ENCODE peak calls at places on chromosome 15, in six cellular contexts. X, D, K, H, Y and S are unnamed samples.

GRCh38 chr15:39269352-39269751 is 311.5 kb upstream of the THBS1 start:
- DNase-seq in D (no peak), K (no peak), X (no peak), Y (no peak), H (no peak), S (no peak)

GRCh38 chr15:66999046-66999557 is 66.3 kb upstream of the SMAD3 start:
- DNase-seq in H (no peak), D (no peak), K (no peak), X (no peak), Y (no peak), S (no peak)

GRCh38 chr15:25707656-25708365 is 155.3 kb downstream of the ATP10A start:
- DNase-seq in K (no peak), Y (no peak), X (no peak), D (no peak), H (no peak), S (no peak)

GRCh38 chr15:40922608-40923005 is 6.5 kb upstream of the DLL4 start:
- DNase-seq in X (no peak), Y (no peak), D (no peak), H (no peak), K (no peak), S (no peak)

GRCh38 chr15:36589971-36590370 is 10.5 kb downstream of the CDIN1 start:
- DNase-seq in D (no peak), Y (no peak), X (no peak), K (no peak), H (no peak), S (no peak)

GRCh38 chr15:82177291-82178010 is 85.1 kb downstream of the EFL1 start:
- DNase-seq in H (no peak), X (no peak), Y (no peak), D (no peak), K (no peak), S (no peak)

GRCh38 chr15:83769411-83769960 is 115.6 kb downstream of the ADAMTSL3 start:
- DNase-seq in D (no peak), K (no peak), Y (peak; percentile 9), H (no peak), X (no peak), S (no peak)

GRCh38 chr15:76999996-77000395 is 5.1 kb downstream of the PSTPIP1 start:
- DNase-seq in K (no peak), Y (no peak), X (no peak), D (no peak), H (no peak), S (no peak)

GRCh38 chr15:76056931-76057330 is 2.9 kb upstream of the TMEM266 start:
- DNase-seq in K (peak; percentile 24), D (no peak), X (no peak), H (no peak), Y (peak; percentile 77), S (peak; percentile 25)

GRCh38 chr15:59371458-59372351 is 966 bp downstream of the MYO1E start:
- DNase-seq in Y (no peak), X (no peak), D (no peak), K (peak; percentile 39), H (peak; percentile 56), S (peak; percentile 44)

GRCh38 chr15:34338347-34338746 is 766 bp upstream of the SLC12A6 start:
- DNase-seq in D (no peak), Y (no peak), H (no peak), X (no peak), K (no peak), S (no peak)

GRCh38 chr15:34347951-34348638 is 5.0 kb downstream of the NUTM1 start:
- DNase-seq in K (no peak), X (no peak), H (peak; percentile 37), Y (no peak), D (no peak), S (no peak)

GRCh38 chr15:34341922-34342736 is 807 bp downstream of the NOP10 start:
- DNase-seq in K (no peak), H (no peak), D (no peak), X (no peak), Y (no peak), S (no peak)

GRCh38 chr15:34337557-34338306 is at the start of gene SLC12A6:
- DNase-seq in X (peak; percentile 78), D (peak; percentile 94), H (peak; percentile 93), Y (no peak), K (peak; percentile 73), S (peak; percentile 81)

DNA sequence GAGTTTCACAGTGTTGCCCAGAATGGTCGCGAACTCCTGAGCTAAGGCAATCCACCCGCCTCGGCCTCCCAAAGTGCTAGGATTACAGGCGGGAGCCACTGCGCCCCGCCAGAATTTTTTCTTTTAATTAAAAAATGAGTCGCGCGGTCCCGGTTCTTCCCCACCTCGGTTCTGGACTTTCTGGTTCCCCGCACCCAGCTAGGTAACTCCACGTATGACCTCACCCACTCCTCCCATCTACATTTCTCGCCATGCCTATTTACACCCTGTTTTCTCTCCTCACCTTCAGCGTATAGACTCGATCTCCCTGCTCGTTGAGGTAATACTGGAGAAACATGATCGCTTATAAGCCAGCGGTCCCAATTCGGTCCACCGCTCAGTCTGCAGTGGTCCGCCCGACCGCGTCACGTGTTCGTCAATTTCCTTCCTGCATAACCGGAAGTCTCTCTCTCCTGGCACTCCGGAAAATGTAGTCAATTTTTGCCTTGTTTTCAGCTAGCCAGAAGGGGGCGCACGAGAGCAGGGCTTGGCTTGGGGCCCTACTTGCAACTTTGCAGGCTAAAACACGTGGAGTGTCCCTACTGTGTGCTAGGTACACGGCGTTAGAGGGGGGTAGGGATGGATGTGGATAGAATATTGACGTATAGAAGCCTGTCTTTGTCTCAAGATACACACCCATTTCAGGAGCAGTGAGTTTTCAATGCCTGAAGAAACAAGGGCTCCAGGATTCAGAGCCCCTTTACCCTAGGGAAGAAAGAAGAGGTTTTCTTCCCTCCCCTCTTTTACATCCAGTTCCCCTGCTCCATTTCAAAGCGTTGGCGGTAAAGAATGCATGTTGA is at the start of the genes NOP10 and NUTM1:
- DNase-seq in H (peak; percentile 99), Y (peak; percentile 86), D (peak; percentile 81), X (peak; percentile 90), K (peak; percentile 63), S (peak; percentile 66)
- TF ChIP-seq POLR2A in H (peak; percentile 39), Y (peak; percentile 87), D (peak; percentile 98), X (peak; percentile 94), K (peak; percentile 91), S (peak; percentile 94)

DNA sequence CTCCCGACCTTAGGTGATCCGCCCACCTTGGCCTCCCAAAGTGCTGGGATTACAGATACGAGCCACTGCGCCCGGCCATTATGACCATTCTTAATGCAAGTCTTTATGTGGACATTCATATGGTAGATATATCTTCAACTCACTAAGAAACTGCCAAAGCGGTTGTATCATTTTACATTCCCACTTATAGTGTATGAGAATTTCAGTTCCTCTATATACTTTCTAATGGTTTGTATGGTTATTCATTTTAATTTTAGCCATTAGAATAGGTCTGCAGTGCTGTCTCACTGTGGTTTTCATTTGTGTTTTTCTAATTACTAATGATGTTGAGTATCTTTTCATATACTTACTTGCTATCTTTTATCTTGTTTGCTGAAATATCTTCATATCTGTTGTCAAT is 32.5 kb downstream of the TCF12 start:
- DNase-seq in H (no peak), K (no peak), X (no peak), Y (peak; percentile 55), D (no peak), S (no peak)
- TF ChIP-seq TAF1 in H (no peak), K (no peak), X (no peak), Y (no peak), D (no peak), S (no peak)

DNA sequence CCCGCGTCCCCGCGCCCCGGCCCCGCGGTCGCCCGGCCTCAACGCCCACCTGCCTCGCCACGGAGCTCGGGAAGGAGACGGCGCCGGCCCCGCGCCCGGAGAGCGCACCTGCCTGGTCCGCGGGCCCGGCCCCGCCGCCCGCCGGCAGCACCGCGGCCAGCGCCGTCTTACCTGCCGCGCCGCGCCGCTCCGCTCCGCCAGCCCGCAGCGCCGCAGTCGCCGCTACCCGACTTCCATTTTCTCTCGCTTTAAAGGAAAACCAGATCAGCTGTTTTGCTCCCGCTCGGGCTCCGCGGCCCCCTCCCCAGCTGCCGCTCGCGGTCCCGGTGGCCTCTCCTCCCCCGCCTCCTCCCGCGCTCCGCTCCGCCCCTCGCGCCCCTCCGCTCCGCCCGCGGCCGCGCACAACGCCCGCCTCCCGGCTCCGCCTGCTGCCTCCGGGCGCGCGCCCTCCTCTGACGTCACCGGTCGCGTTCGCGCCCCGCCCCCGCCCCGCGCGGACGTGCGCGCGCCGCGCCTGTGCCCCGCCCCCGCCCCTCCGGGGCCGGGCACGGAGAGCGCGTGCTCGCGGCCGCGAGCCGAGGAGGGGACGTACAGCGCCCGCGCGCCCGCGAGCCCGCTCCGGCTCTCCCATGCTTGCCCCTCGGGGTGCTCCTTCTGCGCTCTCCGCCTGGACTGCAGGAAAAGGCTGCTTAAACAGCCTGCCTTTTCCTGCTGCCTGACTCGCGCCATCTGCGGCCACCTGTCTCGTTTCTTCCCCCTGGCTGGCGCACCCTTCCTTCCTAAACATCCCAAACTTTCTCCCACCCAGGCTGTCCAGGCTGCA is 159.8 kb upstream of the CHRNA7 start:
- DNase-seq in X (peak; percentile 35), K (peak; percentile 73), H (peak; percentile 91), D (peak; percentile 91), Y (no peak), S (peak; percentile 63)
- TF ChIP-seq POLR2AphosphoS5 in X (no peak), K (no peak), H (no peak), D (no peak), Y (no peak), S (no peak)

DNA sequence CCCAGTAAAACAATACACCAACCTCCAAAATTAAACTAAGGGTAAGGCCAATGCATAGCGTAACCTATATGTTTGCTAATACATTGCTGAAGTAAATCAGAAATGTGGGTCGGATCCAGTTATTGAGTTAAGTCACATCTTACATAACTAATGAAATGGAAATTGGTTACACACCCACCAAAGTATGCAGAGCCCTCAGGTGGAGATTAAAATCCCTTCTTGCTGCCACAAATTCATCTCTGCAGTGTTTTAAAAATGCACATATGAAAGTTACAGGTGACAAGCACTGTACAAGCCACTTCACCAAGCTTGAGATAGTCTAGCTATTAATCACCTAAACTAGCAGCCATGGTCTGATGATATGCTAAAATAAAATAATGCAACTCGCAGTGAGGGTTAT is 130.6 kb downstream of the AQP9 start:
- DNase-seq in D (no peak), X (no peak), H (no peak), Y (no peak), K (no peak), S (no peak)
- TF ChIP-seq POLR2A in D (no peak), X (no peak), H (no peak), Y (no peak), K (no peak), S (no peak)

DNA sequence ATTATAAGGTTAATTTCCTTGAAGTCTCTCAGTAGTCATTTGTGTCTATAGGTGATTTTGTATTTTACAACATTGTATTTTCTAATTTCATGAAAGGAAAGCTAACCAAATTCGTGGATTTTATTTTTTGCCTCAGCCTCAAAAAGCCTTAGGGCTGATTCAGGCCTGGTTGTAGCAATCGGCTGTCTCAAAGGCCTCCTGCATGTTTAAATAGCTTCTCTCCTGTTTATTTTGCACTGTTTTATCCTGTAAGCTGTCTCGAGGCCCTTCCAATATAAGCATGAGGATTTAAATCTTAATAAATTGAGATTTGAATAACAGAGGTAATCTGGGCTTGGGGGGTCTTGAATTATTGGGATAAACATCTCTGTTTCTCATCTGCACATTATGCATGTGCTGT is 51.7 kb upstream of the ICE2 start:
- DNase-seq in D (no peak), H (no peak), Y (no peak), K (no peak), X (no peak), S (no peak)
- TF ChIP-seq TAF1 in D (no peak), H (no peak), Y (no peak), K (no peak), X (no peak), S (no peak)

DNA sequence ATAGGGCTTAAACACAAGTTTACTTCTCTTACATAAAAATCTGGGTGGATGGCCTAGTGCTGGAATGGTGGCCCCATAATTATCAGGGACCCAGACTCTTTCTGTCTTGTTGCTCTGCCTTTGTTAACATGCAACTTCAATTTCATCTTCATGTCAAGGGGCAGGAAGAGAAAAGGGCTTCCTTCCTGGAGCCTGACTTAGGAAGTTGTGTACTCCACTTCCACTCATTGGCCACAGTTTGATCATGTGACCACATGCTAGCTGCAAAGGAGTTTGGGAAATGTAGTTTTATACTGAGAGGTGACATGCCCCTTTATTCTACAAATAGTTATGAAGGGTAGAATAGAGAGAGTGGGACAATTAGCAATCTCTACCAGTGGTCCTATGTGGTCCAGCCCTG is 39.3 kb downstream of the RHCG start:
- DNase-seq in H (no peak), D (peak; percentile 73), Y (no peak), X (peak; percentile 12), K (peak; percentile 47), S (no peak)
- TF ChIP-seq POLR2AphosphoS5 in H (no peak), D (no peak), Y (no peak), X (no peak), K (no peak), S (no peak)